ENCODE peak calls at places on chromosomes 1 and 21, in seven cellular contexts. N is mesenchymal stem cell; H is left lung; F is PC-3; B is CD8-positive, alpha-beta memory T cell; M is mesendoderm; Q is right lobe of liver. L is an unnamed sample. For H3K4me1, the result is how much of the 10 kb centered on the place peaks cover.

GRCh38 chr1:174040387-174040786 is 18.2 kb upstream of the RC3H1 start:
- DNase-seq in H (no peak), N (peak), M (no peak), Q (no peak), F (peak), B (no peak), L (no peak)

GRCh38 chr1:84973493-84974334 is 23.2 kb downstream of the MCOLN2 start:
- DNase-seq in N (peak), B (no peak), M (peak), F (no peak), Q (no peak), H (no peak), L (no peak)

GRCh38 chr1:15452216-15452615 is 4.3 kb upstream of the CELA2A start:
- DNase-seq in M (no peak), B (no peak), F (peak), Q (no peak), N (no peak), H (no peak), L (no peak)

GRCh38 chr1:206572835-206573771 is 39.2 kb downstream of the EIF2D start:
- DNase-seq in N (no peak), H (no peak), Q (no peak), M (no peak), F (no peak), B (no peak), L (no peak)

GRCh38 chr1:7420098-7420445 is 351.0 kb upstream of the VAMP3 start:
- DNase-seq in B (no peak), F (no peak), Q (peak), N (no peak), M (no peak), H (no peak), L (no peak)

GRCh38 chr1:1926886-1927660 is 8.0 kb upstream of the TMEM52 start:
- DNase-seq in Q (no peak), N (no peak), H (peak), F (no peak), B (no peak), M (no peak), L (no peak)

GRCh38 chr1:202615501-202616354 is 94.5 kb downstream of the SYT2 start:
- DNase-seq in B (no peak), Q (no peak), F (peak), M (no peak), H (no peak), N (peak), L (no peak)

GRCh38 chr1:175481126-175482071 is 262.0 kb downstream of the TNR start:
- DNase-seq in H (no peak), N (no peak), Q (no peak), B (no peak), F (peak), M (no peak), L (no peak)

GRCh38 chr1:228742535-228742934 is 7.3 kb downstream of the RHOU start:
- DNase-seq in B (no peak), N (no peak), F (no peak), M (no peak), H (no peak), Q (no peak), L (no peak)

GRCh38 chr1:102799496-102799895 is 308.8 kb downstream of the COL11A1 start:
- DNase-seq in B (no peak), H (no peak), Q (no peak), F (peak), N (peak), M (no peak), L (no peak)

GRCh38 chr1:3836421-3836820 is 20.6 kb downstream of the CEP104 start:
- DNase-seq in M (no peak), Q (no peak), F (no peak), N (no peak), B (no peak), H (no peak), L (no peak)

GRCh38 chr1:79215311-79215710 is 208.8 kb upstream of the ADGRL4 start:
- DNase-seq in B (no peak), F (peak), N (no peak), H (no peak), M (no peak), Q (no peak), L (no peak)

GRCh38 chr1:41958015-41958673 is 39.4 kb upstream of the HIVEP3 start:
- DNase-seq in M (no peak), Q (no peak), H (no peak), N (no peak), B (no peak), F (no peak), L (no peak)

GRCh38 chr1:48878191-48878940 is 101.7 kb upstream of the BEND5 start:
- DNase-seq in N (peak), F (peak), Q (no peak), H (no peak), B (no peak), M (peak), L (no peak)

GRCh38 chr1:161033751-161034150 is 5.0 kb downstream of the TSTD1 start:
- DNase-seq in N (no peak), Q (no peak), H (no peak), F (peak), M (peak), B (no peak), L (no peak)

GRCh38 chr1:15765495-15766194 is 7.0 kb downstream of the FBLIM1 start:
- DNase-seq in F (peak), B (no peak), N (peak), M (no peak), Q (no peak), H (no peak), L (no peak)

GRCh38 chr1:66012076-66012769 is 219.5 kb downstream of the PDE4B start:
- DNase-seq in M (no peak), Q (no peak), F (no peak), B (no peak), H (no peak), N (no peak), L (no peak)

GRCh38 chr1:208178091-208178529 is 66.1 kb downstream of the PLXNA2 start:
- DNase-seq in H (no peak), Q (no peak), N (no peak), B (no peak), F (peak), M (peak), L (peak)

GRCh38 chr21:41542727-41543126 is 34.8 kb upstream of the TMPRSS2 start:
- DNase-seq in N (no peak), F (no peak), H (no peak), Q (no peak), B (no peak), M (no peak), L (no peak)

GRCh38 chr1:8020032-8020431 is 6.1 kb downstream of the ERRFI1 start:
- DNase-seq in F (peak), B (no peak), M (peak), Q (no peak), H (no peak), N (peak), L (no peak)

GRCh38 chr1:194013561-194013960 is 827.1 kb upstream of the B3GALT2 start:
- DNase-seq in B (no peak), Q (no peak), N (no peak), H (no peak), M (no peak), F (no peak), L (no peak)

GRCh38 chr1:5286244-5286643 is 631.8 kb downstream of the AJAP1 start:
- DNase-seq in Q (no peak), M (no peak), F (no peak), N (no peak), H (no peak), B (peak), L (no peak)

GRCh38 chr1:33176887-33177286 is 5.0 kb downstream of the TRIM62 start:
- DNase-seq in N (no peak), B (no peak), Q (no peak), M (no peak), F (no peak), H (no peak), L (no peak)

GRCh38 chr1:153447498-153448170 is 12.8 kb downstream of the S100A7 start:
- DNase-seq in N (peak), B (no peak), F (peak), H (no peak), M (no peak), Q (no peak), L (no peak)

GRCh38 chr1:202810615-202811295 is at the start of gene PCAT6:
- DNase-seq in H (peak), Q (peak), F (peak), M (peak), B (peak), N (peak), L (peak)

GRCh38 chr1:90784186-90784847 is 67.2 kb upstream of the BARHL2 start:
- DNase-seq in H (no peak), F (no peak), N (no peak), B (no peak), Q (no peak), M (peak), L (no peak)

GRCh38 chr1:181319903-181320302 is 163.4 kb upstream of the CACNA1E start:
- DNase-seq in N (no peak), M (peak), F (no peak), B (no peak), Q (no peak), H (no peak), L (no peak)

GRCh38 chr21:26443867-26444266 is 129.2 kb downstream of the CYYR1 start:
- DNase-seq in N (no peak), Q (no peak), H (no peak), F (peak), M (no peak), B (no peak), L (no peak)

GRCh38 chr1:171292799-171293198 is 21.2 kb upstream of the FMO4 start:
- DNase-seq in H (no peak), N (no peak), F (no peak), B (no peak), Q (no peak), M (no peak), L (no peak)

GRCh38 chr1:234684854-234685253 is 74.9 kb upstream of the IRF2BP2 start:
- DNase-seq in H (no peak), Q (no peak), N (no peak), B (no peak), F (no peak), M (no peak), L (no peak)

GRCh38 chr1:6984996-6985395 is 199.7 kb downstream of the CAMTA1 start:
- DNase-seq in M (no peak), F (no peak), N (no peak), H (no peak), Q (no peak), B (no peak), L (no peak)

GRCh38 chr1:208899438-208899837 is 655.3 kb upstream of the PLXNA2 start:
- DNase-seq in Q (no peak), H (no peak), F (no peak), N (no peak), M (no peak), B (no peak), L (no peak)

GRCh38 chr1:33927721-33928120 is 63.8 kb downstream of the HMGB4 start:
- DNase-seq in F (no peak), H (no peak), N (no peak), B (no peak), M (no peak), Q (no peak), L (no peak)

GRCh38 chr1:145977486-145978476 is 13.3 kb downstream of the POLR3GL start:
- DNase-seq in N (peak), F (peak), B (peak), Q (peak), M (peak), H (no peak), L (peak)

GRCh38 chr1:186202174-186202843 is 172.7 kb downstream of the TPR start:
- DNase-seq in Q (no peak), M (no peak), N (no peak), B (no peak), H (no peak), F (no peak), L (no peak)

GRCh38 chr21:19507682-19508260 is 1104.2 kb upstream of the TMPRSS15 start:
- DNase-seq in H (no peak), B (no peak), F (peak), M (peak), N (peak), Q (no peak), L (no peak)

GRCh38 chr1:101005871-101006270 is 19.7 kb downstream of the DPH5 start:
- DNase-seq in N (no peak), F (no peak), H (peak), B (no peak), M (no peak), Q (no peak), L (no peak)

GRCh38 chr1:150002217-150002616 is 8.3 kb downstream of the OTUD7B start:
- DNase-seq in H (no peak), B (no peak), Q (no peak), N (no peak), M (no peak), F (no peak), L (no peak)

GRCh38 chr1:150001415-150001814 is 9.1 kb downstream of the OTUD7B start:
- DNase-seq in M (no peak), B (no peak), Q (no peak), H (no peak), N (no peak), F (no peak), L (no peak)

GRCh38 chr1:149995927-149996326 is 14.6 kb downstream of the OTUD7B start:
- DNase-seq in N (no peak), H (no peak), B (no peak), M (peak), Q (no peak), F (peak), L (no peak)

GRCh38 chr1:149993764-149994163 is 16.8 kb downstream of the OTUD7B start:
- DNase-seq in F (no peak), Q (no peak), N (no peak), B (no peak), M (no peak), H (no peak), L (no peak)

DNA sequence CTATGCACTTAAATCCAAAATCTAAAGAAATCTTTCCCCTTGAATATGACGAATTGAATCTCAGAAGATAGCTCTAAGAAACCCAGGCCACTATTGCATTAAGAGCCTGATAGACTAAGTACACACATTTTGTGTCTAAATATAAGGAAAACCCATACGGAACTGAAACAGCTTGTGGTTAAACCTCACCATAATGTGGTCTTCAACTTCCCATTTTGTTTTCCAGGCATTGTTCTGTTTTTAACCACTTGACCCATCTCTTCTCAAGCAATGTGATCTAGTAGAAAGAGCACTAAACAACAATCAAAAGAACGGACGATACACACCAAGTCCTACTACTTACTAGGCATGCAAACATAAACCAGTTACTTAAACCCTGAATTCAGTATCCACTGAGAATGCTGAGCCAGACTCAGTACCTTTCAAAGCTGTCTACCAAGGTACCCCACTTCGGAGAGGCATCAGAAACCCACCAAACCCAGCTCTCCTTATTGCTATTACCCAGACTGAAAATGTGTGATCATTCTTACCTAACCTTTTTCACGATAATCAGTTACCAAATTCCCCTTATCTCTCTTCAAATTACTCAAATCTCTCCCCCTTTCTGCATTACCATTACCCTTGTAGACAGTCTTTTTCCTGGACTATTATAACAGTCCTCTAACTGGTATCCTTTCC is 12.8 kb downstream of the OTUD7B start:
- DNase-seq in F (no peak), M (no peak), N (no peak), B (no peak), Q (no peak), H (no peak), L (no peak)
- H3K27ac ChIP-seq in F (no peak), M (no peak), N (no peak), B (no peak), Q (no peak), H (no peak), L (no peak)

GRCh38 chr1:218250492-218250891 is 34.6 kb upstream of the RRP15 start:
- DNase-seq in Q (no peak), B (no peak), N (no peak), H (no peak), M (peak), F (no peak), L (no peak)
- H3K4me3 ChIP-seq in Q (no peak), B (no peak), N (no peak), H (no peak), M (no peak), F (no peak), L (no peak)

GRCh38 chr1:108066808-108067207 is 101.8 kb upstream of the VAV3 start:
- DNase-seq in M (no peak), B (no peak), Q (no peak), H (no peak), F (no peak), N (no peak), L (no peak)
- H3K4me1 ChIP-seq in M (under half), B (under half), Q (under half), H (under half), F (under half), N (under half), L (under half)

GRCh38 chr1:116405241-116406135 is 32.4 kb downstream of the ATP1A1 start:
- DNase-seq in M (no peak), B (no peak), Q (no peak), N (no peak), H (no peak), F (no peak), L (no peak)

GRCh38 chr1:116401646-116402176 is 28.7 kb downstream of the ATP1A1 start:
- DNase-seq in N (no peak), F (no peak), M (no peak), B (no peak), Q (no peak), H (no peak), L (no peak)

GRCh38 chr1:116402333-116402732 is 29.3 kb downstream of the ATP1A1 start:
- DNase-seq in M (no peak), Q (no peak), N (no peak), B (no peak), H (no peak), F (no peak), L (no peak)

GRCh38 chr1:116404699-116405098 is 31.7 kb downstream of the ATP1A1 start:
- DNase-seq in B (no peak), Q (no peak), N (no peak), F (peak), M (no peak), H (no peak), L (no peak)

DNA sequence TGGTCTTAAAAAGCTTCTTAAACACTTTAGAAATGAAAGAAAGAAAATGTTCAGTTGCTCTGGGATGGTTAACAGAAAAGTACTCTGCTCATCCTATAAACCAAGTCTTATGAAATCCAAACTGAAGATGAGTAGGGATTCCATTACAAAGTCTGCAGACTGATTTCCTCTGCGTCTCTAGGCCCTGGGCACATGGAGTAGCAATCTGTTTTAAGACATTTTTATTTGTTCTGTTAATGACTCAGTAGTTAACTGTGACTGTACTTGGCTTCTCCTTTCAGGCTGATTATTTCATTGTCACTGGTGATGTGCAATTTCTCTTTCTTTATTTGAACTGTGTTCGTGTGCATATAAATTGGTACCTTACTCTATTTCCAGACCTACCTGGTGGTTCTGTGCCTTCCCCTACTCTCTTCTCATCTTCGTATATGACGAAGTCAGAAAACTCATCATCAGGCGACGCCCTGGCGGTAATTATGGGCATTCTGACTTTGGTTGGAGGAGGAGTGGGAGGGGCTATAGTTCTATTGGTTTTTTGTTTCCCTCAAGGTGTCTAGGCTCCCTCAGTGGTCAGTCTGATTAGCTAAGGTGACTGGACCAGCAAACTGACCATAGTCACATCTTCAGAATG is 30.6 kb downstream of the ATP1A1 start:
- DNase-seq in B (no peak), M (no peak), Q (no peak), N (no peak), F (peak), H (no peak), L (no peak)
- H3K27ac ChIP-seq in B (no peak), M (no peak), Q (no peak), N (no peak), F (no peak), H (no peak), L (no peak)

L was measured in lower lobe of right lung.